ENCODE peak calls at places on chromosomes 2 and 18, in five cellular contexts. M, L, N, B and Y are unnamed samples.

GRCh38 chr18:22828171-22828570 is 105.0 kb upstream of the RBBP8 start:
- DNase-seq in N (no peak), M (no peak), B (no peak), L (no peak), Y (no peak)

GRCh38 chr2:191710411-191710900 is 32.5 kb downstream of the NABP1 start:
- DNase-seq in N (no peak), M (no peak), B (no peak), L (no peak), Y (no peak)

GRCh38 chr2:96265349-96265839 is 403 bp downstream of the TMEM127 start:
- DNase-seq in M (no peak), L (peak), B (peak), N (no peak), Y (no peak)

GRCh38 chr18:11696451-11696850 is 7.4 kb downstream of the GNAL start:
- DNase-seq in L (no peak), M (no peak), B (no peak), N (no peak), Y (no peak)

GRCh38 chr2:239153806-239154591 is 246.8 kb downstream of the HDAC4 start:
- DNase-seq in B (peak), M (no peak), N (peak), L (no peak), Y (no peak)

GRCh38 chr2:234191819-234192407 is 141.4 kb downstream of the SPP2 start:
- DNase-seq in N (no peak), M (no peak), B (no peak), L (no peak), Y (no peak)

GRCh38 chr2:176106636-176107539 is at the start of gene HOXD11:
- DNase-seq in M (no peak), B (peak), L (no peak), N (no peak), Y (no peak)

GRCh38 chr2:235595420-235596010 is 101.7 kb downstream of the AGAP1 start:
- DNase-seq in M (peak), N (peak), L (peak), B (no peak), Y (peak)

GRCh38 chr18:35770360-35770759 is 188.8 kb downstream of the GALNT1 start:
- DNase-seq in L (no peak), M (peak), B (no peak), N (no peak), Y (no peak)

GRCh38 chr2:217086038-217086522 is 226.2 kb upstream of the TNP1 start:
- DNase-seq in M (peak), L (peak), N (no peak), B (no peak), Y (no peak)

GRCh38 chr18:31954349-31954748 is 11.4 kb upstream of the TRAPPC8 start:
- DNase-seq in N (no peak), M (no peak), L (no peak), B (no peak), Y (no peak)

GRCh38 chr2:41873102-41873501 is 174.7 kb upstream of the PKDCC start:
- DNase-seq in N (no peak), M (no peak), B (no peak), L (no peak), Y (no peak)

GRCh38 chr2:158024288-158024898 is 77.3 kb upstream of the UPP2 start:
- DNase-seq in N (no peak), B (no peak), L (peak), M (peak), Y (peak)

GRCh38 chr2:214401580-214401979 is 9.3 kb upstream of the VWC2L start:
- DNase-seq in B (no peak), L (no peak), N (no peak), M (no peak), Y (no peak)

GRCh38 chr2:47089083-47089464 is 66.0 kb downstream of the STPG4 start:
- DNase-seq in L (no peak), B (no peak), M (no peak), N (peak), Y (no peak)

GRCh38 chr2:126504953-126505352 is 151.0 kb upstream of the GYPC start:
- DNase-seq in M (no peak), N (no peak), L (no peak), B (no peak), Y (no peak)

GRCh38 chr2:64594563-64594989 is 59.1 kb downstream of the SERTAD2 start:
- DNase-seq in N (no peak), M (no peak), L (no peak), B (no peak), Y (no peak)

GRCh38 chr2:105522645-105523044 is 123.8 kb upstream of the FHL2 start:
- DNase-seq in L (no peak), B (no peak), N (no peak), M (no peak), Y (no peak)

GRCh38 chr2:105518897-105519296 is 120.0 kb upstream of the FHL2 start:
- DNase-seq in B (no peak), N (no peak), M (no peak), L (no peak), Y (no peak)

GRCh38 chr2:105519516-105519915 is 120.7 kb upstream of the FHL2 start:
- DNase-seq in M (no peak), B (no peak), N (no peak), L (no peak), Y (no peak)

GRCh38 chr2:105521616-105522015 is 122.8 kb upstream of the FHL2 start:
- DNase-seq in M (no peak), L (no peak), B (no peak), N (no peak), Y (no peak)

GRCh38 chr2:105521176-105521575 is 122.3 kb upstream of the FHL2 start:
- DNase-seq in B (no peak), M (no peak), N (no peak), L (no peak), Y (no peak)
- TF ChIP-seq CTCF in B (peak), M (peak), N (no peak), L (no peak), Y (peak)

GRCh38 chr2:28390857-28391563 is 1.6 kb upstream of the FOSL2 start:
- DNase-seq in B (peak), N (peak), M (no peak), L (peak), Y (peak)

GRCh38 chr2:28390241-28390856 is 2.3 kb upstream of the FOSL2 start:
- DNase-seq in L (peak), B (peak), M (peak), N (peak), Y (peak)

GRCh38 chr2:28387082-28387960 is 5.3 kb upstream of the FOSL2 start:
- DNase-seq in B (no peak), N (peak), M (no peak), L (no peak), Y (no peak)

GRCh38 chr2:28391564-28392296 is 928 bp upstream of the FOSL2 start:
- DNase-seq in B (no peak), L (peak), M (peak), N (peak), Y (peak)

GRCh38 chr2:28389399-28390240 is 3.0 kb upstream of the FOSL2 start:
- DNase-seq in N (peak), B (no peak), M (no peak), L (no peak), Y (no peak)
- TF ChIP-seq CTCF in N (no peak), B (no peak), M (no peak), L (no peak), Y (no peak)

GRCh38 chr18:60411715-60412114 is 39.1 kb upstream of the MC4R start:
- DNase-seq in M (peak), N (no peak), B (no peak), L (no peak), Y (peak)

GRCh38 chr18:60417946-60418345 is 45.4 kb upstream of the MC4R start:
- DNase-seq in L (no peak), B (no peak), N (no peak), M (no peak), Y (no peak)

DNA sequence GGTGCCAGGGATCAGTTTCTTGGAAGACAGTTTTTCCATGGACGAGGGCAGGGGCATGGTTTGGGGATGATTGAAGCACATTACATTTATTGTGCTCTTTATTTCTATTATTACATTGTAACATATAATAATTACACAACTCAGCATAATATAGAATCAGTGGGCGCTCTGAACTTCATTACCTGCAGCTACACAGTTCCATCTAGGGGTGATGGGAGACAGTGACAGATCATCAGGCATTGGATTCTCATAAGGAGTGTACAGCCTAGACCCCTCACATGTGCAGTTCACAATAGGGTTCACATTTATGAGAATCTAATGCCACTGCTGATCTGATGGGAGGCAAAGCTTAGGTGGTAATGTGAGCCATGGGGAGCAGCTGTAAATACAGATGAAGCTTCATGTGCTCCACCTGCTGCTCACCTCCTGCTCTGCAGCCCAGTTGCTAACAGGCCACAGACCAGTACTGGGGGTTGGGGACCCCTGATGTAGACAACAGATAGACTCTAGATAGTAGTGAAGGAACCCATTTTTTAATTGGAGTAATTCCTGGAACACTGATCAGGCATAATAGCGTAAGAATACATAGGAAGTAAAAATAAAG is 41.5 kb upstream of the MC4R start:
- DNase-seq in N (no peak), M (peak), L (no peak), B (no peak), Y (peak)
- TF ChIP-seq CTCF in N (no peak), M (peak), L (no peak), B (peak), Y (peak)

GRCh38 chr2:88880441-88880953 is 189.0 kb downstream of the RPIA start:
- DNase-seq in L (peak), N (no peak), B (no peak), M (peak), Y (peak)
- TF ChIP-seq CTCF in L (peak), N (peak), B (peak), M (peak), Y (peak)

GRCh38 chr2:200345917-200346316 is 39.4 kb downstream of the SPATS2L start:
- DNase-seq in N (no peak), M (no peak), L (no peak), B (no peak), Y (no peak)

GRCh38 chr2:200338692-200339091 is 32.2 kb downstream of the SPATS2L start:
- DNase-seq in M (no peak), B (no peak), L (no peak), N (no peak), Y (no peak)

GRCh38 chr2:200337621-200338020 is 31.1 kb downstream of the SPATS2L start:
- DNase-seq in L (no peak), B (no peak), M (no peak), N (no peak), Y (no peak)

GRCh38 chr2:200340527-200341224 is 34.2 kb downstream of the SPATS2L start:
- DNase-seq in B (no peak), N (no peak), M (no peak), L (no peak), Y (no peak)

DNA sequence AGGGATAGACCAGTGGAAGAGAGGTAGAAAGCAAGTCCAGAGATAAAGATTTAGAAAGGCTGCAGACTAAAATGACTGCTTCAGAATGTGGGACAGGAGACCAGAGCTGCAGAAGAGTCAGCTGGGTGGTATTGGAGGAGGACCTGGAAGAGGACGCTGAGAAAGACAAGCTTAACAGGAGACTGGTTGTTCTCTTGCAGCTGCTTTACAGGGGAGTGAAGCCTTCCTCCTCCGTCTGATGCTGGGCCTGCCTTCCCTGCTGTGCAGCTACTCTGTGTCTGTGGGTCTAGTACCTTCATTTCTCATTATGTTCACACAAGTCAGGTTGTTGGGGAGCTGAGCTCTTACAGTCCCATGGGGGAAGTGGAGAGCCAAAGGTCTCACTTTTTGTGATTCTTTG is 35.7 kb downstream of the SPATS2L start:
- DNase-seq in L (no peak), N (no peak), M (no peak), B (no peak), Y (no peak)
- TF ChIP-seq CTCF in L (no peak), N (no peak), M (no peak), B (no peak), Y (no peak)